ENCODE peak calls at places on chromosomes 16 and 17, in six cellular contexts. One of them, this sample, is unnamed.
A peak's percentile ranks its signal among the peaks of the same experiment; 100 is the strongest.

GRCh38 chr16:31143036-31143888 is 6.6 kb downstream of the PRSS36 start:
- DNase-seq in MM.1S: no peak
- DNase-seq in mammary epithelial cell: no peak
- DNase-seq in SK-N-SH: peak; percentile 14
- DNase-seq in GM23338: peak; percentile 56
- DNase-seq in PC-9: no peak
- DNase-seq in this sample: no peak

GRCh38 chr17:15462962-15463361 is 4.5 kb downstream of the CDRT4 start:
- DNase-seq in mammary epithelial cell: no peak
- DNase-seq in GM23338: no peak
- DNase-seq in PC-9: no peak
- DNase-seq in MM.1S: no peak
- DNase-seq in SK-N-SH: no peak
- DNase-seq in this sample: peak; percentile 80

GRCh38 chr17:65762973-65763372 is 201.5 kb upstream of the AXIN2 start:
- DNase-seq in GM23338: no peak
- DNase-seq in MM.1S: no peak
- DNase-seq in SK-N-SH: no peak
- DNase-seq in mammary epithelial cell: no peak
- DNase-seq in PC-9: no peak
- DNase-seq in this sample: no peak

GRCh38 chr17:72725432-72726068 is 366.9 kb downstream of the SLC39A11 start:
- DNase-seq in PC-9: no peak
- DNase-seq in SK-N-SH: peak; percentile 78
- DNase-seq in mammary epithelial cell: peak; percentile 56
- DNase-seq in GM23338: peak; percentile 78
- DNase-seq in MM.1S: peak; percentile 69
- DNase-seq in this sample: no peak

GRCh38 chr17:18984273-18985114 is 20.1 kb downstream of the FAM83G start:
- DNase-seq in PC-9: no peak
- DNase-seq in GM23338: no peak
- DNase-seq in mammary epithelial cell: no peak
- DNase-seq in SK-N-SH: no peak
- DNase-seq in MM.1S: no peak
- DNase-seq in this sample: no peak

GRCh38 chr17:43615952-43616351 is 45.8 kb downstream of the MEOX1 start:
- DNase-seq in MM.1S: no peak
- DNase-seq in GM23338: no peak
- DNase-seq in SK-N-SH: no peak
- DNase-seq in mammary epithelial cell: no peak
- DNase-seq in PC-9: no peak
- DNase-seq in this sample: no peak

GRCh38 chr17:1920948-1921351 is 91.1 kb downstream of the RPA1 start:
- DNase-seq in MM.1S: no peak
- DNase-seq in PC-9: no peak
- DNase-seq in SK-N-SH: no peak
- DNase-seq in GM23338: no peak
- DNase-seq in mammary epithelial cell: peak; percentile 15
- DNase-seq in this sample: peak; percentile 8

GRCh38 chr16:56683424-56684162 is 1.3 kb downstream of the MT1X start:
- DNase-seq in PC-9: no peak
- DNase-seq in GM23338: peak; percentile 33
- DNase-seq in SK-N-SH: no peak
- DNase-seq in MM.1S: no peak
- DNase-seq in mammary epithelial cell: no peak
- DNase-seq in this sample: no peak

GRCh38 chr17:30858556-30859250 is 26.9 kb downstream of the ATAD5 start:
- DNase-seq in PC-9: no peak
- DNase-seq in mammary epithelial cell: no peak
- DNase-seq in SK-N-SH: no peak
- DNase-seq in GM23338: no peak
- DNase-seq in MM.1S: no peak
- DNase-seq in this sample: peak; percentile 27

GRCh38 chr17:48155889-48156670 is 48.5 kb downstream of the SNX11 start:
- DNase-seq in GM23338: peak; percentile 56
- DNase-seq in MM.1S: no peak
- DNase-seq in SK-N-SH: no peak
- DNase-seq in mammary epithelial cell: no peak
- DNase-seq in PC-9: no peak
- DNase-seq in this sample: no peak

GRCh38 chr17:43372273-43372911 is 26.4 kb upstream of the ARL4D start:
- DNase-seq in GM23338: no peak
- DNase-seq in PC-9: no peak
- DNase-seq in mammary epithelial cell: no peak
- DNase-seq in SK-N-SH: no peak
- DNase-seq in MM.1S: peak; percentile 70
- DNase-seq in this sample: no peak

GRCh38 chr17:38628441-38628840 is 22.7 kb upstream of the SRCIN1 start:
- DNase-seq in mammary epithelial cell: peak; percentile 9
- DNase-seq in PC-9: peak; percentile 51
- DNase-seq in SK-N-SH: peak; percentile 58
- DNase-seq in GM23338: peak; percentile 80
- DNase-seq in MM.1S: no peak
- DNase-seq in this sample: no peak

GRCh38 chr17:41481051-41481450 is at the start of gene KRT35:
- DNase-seq in GM23338: no peak
- DNase-seq in mammary epithelial cell: no peak
- DNase-seq in MM.1S: no peak
- DNase-seq in SK-N-SH: no peak
- DNase-seq in PC-9: no peak
- DNase-seq in this sample: no peak
- TF ChIP-seq CTCF in GM23338: no peak
- TF ChIP-seq CTCF in mammary epithelial cell: no peak
- TF ChIP-seq CTCF in MM.1S: no peak
- TF ChIP-seq CTCF in SK-N-SH: no peak
- TF ChIP-seq CTCF in PC-9: no peak
- TF ChIP-seq CTCF in this sample: no peak

GRCh38 chr17:81260641-81261040 is 21.5 kb downstream of the NDUFAF8 start:
- DNase-seq in mammary epithelial cell: no peak
- DNase-seq in SK-N-SH: no peak
- DNase-seq in GM23338: no peak
- DNase-seq in MM.1S: no peak
- DNase-seq in PC-9: no peak
- DNase-seq in this sample: no peak
- H4K20me1 ChIP-seq in mammary epithelial cell: no peaks in the 10 kb centered on the region
- H4K20me1 ChIP-seq in SK-N-SH: peaks cover 10% of the 10 kb centered on the region
- H4K20me1 ChIP-seq in GM23338: no peaks in the 10 kb centered on the region
- H4K20me1 ChIP-seq in MM.1S: no peaks in the 10 kb centered on the region
- H4K20me1 ChIP-seq in PC-9: no peaks in the 10 kb centered on the region
- H4K20me1 ChIP-seq in this sample: peaks cover 21% of the 10 kb centered on the region

DNA sequence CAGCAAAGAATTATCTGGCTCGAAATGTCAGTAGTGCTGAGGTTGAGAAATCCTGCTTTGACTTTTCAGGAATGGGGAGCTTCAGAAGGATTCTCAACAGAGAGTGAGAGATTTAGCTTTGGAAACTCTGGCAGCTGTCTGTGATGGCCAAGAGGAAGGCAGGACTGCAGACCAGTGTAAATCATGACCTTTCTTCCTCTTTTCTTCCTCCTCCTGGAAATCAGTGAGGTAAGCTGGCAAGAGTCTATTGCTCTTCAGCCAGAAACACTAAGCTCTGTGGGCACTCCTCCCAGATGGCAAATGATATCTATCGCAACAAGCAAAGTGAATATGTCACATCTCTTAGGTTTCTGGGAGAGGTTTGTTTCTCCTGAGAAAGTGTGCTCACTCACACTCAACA is 8.4 kb upstream of the IL4R start:
- DNase-seq in PC-9: no peak
- DNase-seq in GM23338: no peak
- DNase-seq in MM.1S: no peak
- DNase-seq in SK-N-SH: no peak
- DNase-seq in mammary epithelial cell: no peak
- DNase-seq in this sample: no peak
- H3K4me1 ChIP-seq in PC-9: no peaks in the 10 kb centered on the region
- H3K4me1 ChIP-seq in GM23338: no peaks in the 10 kb centered on the region
- H3K4me1 ChIP-seq in MM.1S: no peaks in the 10 kb centered on the region
- H3K4me1 ChIP-seq in SK-N-SH: no peaks in the 10 kb centered on the region
- H3K4me1 ChIP-seq in mammary epithelial cell: peaks cover 6% of the 10 kb centered on the region
- H3K4me1 ChIP-seq in this sample: no peaks in the 10 kb centered on the region

GRCh38 chr17:49315551-49315951 is 46.5 kb downstream of the ZNF652 start:
- DNase-seq in MM.1S: peak; percentile 82
- DNase-seq in GM23338: peak; percentile 81
- DNase-seq in mammary epithelial cell: peak; percentile 80
- DNase-seq in SK-N-SH: peak; percentile 77
- DNase-seq in PC-9: peak; percentile 88
- DNase-seq in this sample: peak; percentile 77
- TF ChIP-seq CTCF in MM.1S: peak; percentile 86
- TF ChIP-seq CTCF in GM23338: peak; percentile 86
- TF ChIP-seq CTCF in mammary epithelial cell: peak; percentile 77
- TF ChIP-seq CTCF in SK-N-SH: peak; percentile 100
- TF ChIP-seq CTCF in PC-9: peak; percentile 94
- TF ChIP-seq CTCF in this sample: peak; percentile 96

This sample was measured in astrocyte.